ENCODE peak calls at places on chromosome 13, in eight cellular contexts. S is hypothalamus; W is NCI-H1105; F is A549; E is activated effector memory CD4-positive, alpha-beta T cell treated with Interleukin-2 at 50 U/mL for 16 hours; D is NCI-H524 treated with DMSO at 0.1 percent for 48 hours; C is cardiac muscle cell; G is putamen. B is an unnamed sample.

GRCh38 chr13:20487927-20488326 is 37.7 kb downstream of the CRYL1 start:
- DNase-seq in E (no peak), F (no peak), C (no peak), G (no peak), D (no peak), W (no peak), S (no peak), B (no peak)

GRCh38 chr13:40252241-40252640 is 414.2 kb downstream of the FOXO1 start:
- DNase-seq in F (no peak), D (no peak), E (no peak), W (no peak), S (no peak), G (no peak), C (no peak), B (no peak)

GRCh38 chr13:65260938-65261880 is 1968.9 kb downstream of the PCDH9 start:
- DNase-seq in S (no peak), G (no peak), W (no peak), E (no peak), F (no peak), D (no peak), C (peak), B (no peak)

GRCh38 chr13:45691251-45691650 is 10.9 kb upstream of the CBY2 start:
- DNase-seq in F (no peak), W (no peak), D (no peak), E (no peak), C (no peak), G (no peak), S (no peak), B (no peak)

GRCh38 chr13:111666377-111666776 is 345.9 kb downstream of the TEX29 start:
- DNase-seq in S (no peak), G (no peak), D (no peak), F (no peak), C (no peak), E (no peak), W (no peak), B (no peak)

GRCh38 chr13:101916108-101916757 is 463.8 kb downstream of the ITGBL1 start:
- DNase-seq in E (no peak), W (peak), S (no peak), D (no peak), G (no peak), F (peak), C (peak), B (no peak)

GRCh38 chr13:50712469-50712868 is 131.0 kb downstream of the DLEU7 start:
- DNase-seq in C (no peak), E (no peak), D (no peak), G (no peak), S (no peak), W (no peak), F (no peak), B (no peak)

GRCh38 chr13:24512208-24513068 is at the start of gene PARP4:
- DNase-seq in E (peak), C (peak), W (peak), G (peak), F (peak), D (peak), S (peak), B (peak)

GRCh38 chr13:32984857-32985626 is 31.2 kb upstream of the KL start:
- DNase-seq in W (no peak), C (no peak), G (no peak), D (no peak), S (no peak), F (peak), E (no peak), B (no peak)

GRCh38 chr13:44132710-44133109 is 240.9 kb upstream of the SERP2 start:
- DNase-seq in W (no peak), C (peak), S (no peak), F (no peak), D (no peak), E (no peak), G (no peak), B (no peak)

GRCh38 chr13:109764474-109765292 is 21.7 kb downstream of the IRS2 start:
- DNase-seq in E (no peak), D (peak), W (no peak), C (no peak), F (no peak), S (no peak), G (peak), B (no peak)

GRCh38 chr13:51707468-51707867 is 96.5 kb downstream of the DHRS12 start:
- DNase-seq in S (no peak), E (no peak), D (no peak), W (no peak), F (no peak), C (no peak), G (no peak), B (no peak)

GRCh38 chr13:110232756-110233155 is 74.2 kb downstream of the COL4A1 start:
- DNase-seq in D (no peak), W (no peak), F (no peak), G (no peak), C (peak), S (no peak), E (no peak), B (no peak)

GRCh38 chr13:20363604-20364003 is 131.5 kb upstream of the GJB6 start:
- DNase-seq in F (no peak), E (no peak), W (no peak), D (no peak), C (peak), S (no peak), G (no peak), B (no peak)

GRCh38 chr13:73729046-73729445 is 405.2 kb downstream of the KLF12 start:
- DNase-seq in E (no peak), G (no peak), F (no peak), S (no peak), W (no peak), C (no peak), D (no peak), B (no peak)

GRCh38 chr13:97911311-97912138 is 42.0 kb upstream of the IPO5 start:
- DNase-seq in W (no peak), C (peak), D (no peak), G (no peak), S (no peak), F (peak), E (no peak), B (no peak)

GRCh38 chr13:23391752-23392151 is 41.8 kb downstream of the SACS start:
- DNase-seq in S (no peak), E (no peak), F (no peak), W (no peak), D (no peak), G (no peak), C (no peak), B (no peak)

GRCh38 chr13:75447493-75447892 is 34.5 kb downstream of the TBC1D4 start:
- DNase-seq in C (no peak), D (no peak), S (no peak), E (no peak), F (no peak), W (no peak), G (no peak), B (no peak)

GRCh38 chr13:109785141-109785891 is 1.1 kb downstream of the IRS2 start:
- DNase-seq in G (no peak), C (peak), E (peak), D (no peak), S (no peak), F (peak), W (peak), B (peak)

GRCh38 chr13:111040821-111041220 is 74.3 kb upstream of the ARHGEF7 start:
- DNase-seq in F (no peak), S (no peak), C (no peak), G (no peak), W (no peak), D (no peak), E (no peak), B (no peak)

GRCh38 chr13:97307882-97308624 is 85.9 kb downstream of the MBNL2 start:
- DNase-seq in F (peak), S (no peak), W (no peak), G (peak), E (no peak), D (peak), C (peak), B (no peak)

GRCh38 chr13:24911135-24911524 is 147.2 kb downstream of the RNF17 start:
- DNase-seq in W (no peak), G (no peak), E (no peak), C (peak), F (peak), S (no peak), D (no peak), B (no peak)

GRCh38 chr13:49858183-49858856 is 65.8 kb upstream of the KPNA3 start:
- DNase-seq in G (no peak), C (peak), W (no peak), E (no peak), S (no peak), D (no peak), F (peak), B (no peak)

GRCh38 chr13:100602472-100603142 is 14.0 kb upstream of the GGACT start:
- DNase-seq in D (no peak), F (no peak), C (no peak), S (no peak), E (no peak), W (no peak), G (no peak), B (no peak)

GRCh38 chr13:102273111-102273510 is 128.7 kb downstream of the FGF14 start:
- DNase-seq in C (no peak), S (no peak), W (no peak), G (no peak), D (no peak), E (no peak), F (no peak), B (no peak)

GRCh38 chr13:33146843-33147611 is 130.8 kb downstream of the KL start:
- DNase-seq in D (no peak), W (no peak), E (no peak), S (no peak), F (no peak), C (no peak), G (no peak), B (no peak)